ENCODE peak calls at places on chromosomes 4 and X, in seven cellular contexts. E is mucosa of descending colon, G is tibial nerve, U is body of pancreas, L is A673, D is cardiac fibroblast, K is lung. C is an unnamed sample.

GRCh38 chr4:48692897-48693296 is 87.2 kb downstream of the FRYL start:
- DNase-seq in E (no peak), G (no peak), U (no peak), L (no peak), D (no peak), K (no peak), C (no peak)

GRCh38 chr4:96916731-96917130 is 1076.8 kb downstream of the PDHA2 start:
- DNase-seq in E (no peak), G (no peak), U (no peak), L (no peak), D (no peak), K (no peak), C (no peak)

GRCh38 chr4:146442801-146443200 is 78.9 kb downstream of the SLC10A7 start:
- DNase-seq in E (no peak), G (no peak), U (no peak), L (peak), D (peak), K (no peak), C (no peak)

GRCh38 chrX:153974003-153974725 is 1.6 kb downstream of the TMEM187 start:
- DNase-seq in E (peak), G (no peak), U (peak), L (no peak), D (no peak), K (no peak), C (no peak)

GRCh38 chr4:41072021-41072777 is 142.1 kb downstream of the APBB2 start:
- DNase-seq in E (no peak), G (no peak), U (no peak), L (no peak), D (no peak), K (no peak), C (no peak)

GRCh38 chrX:154458954-154459829 is 1.1 kb downstream of the PLXNA3 start:
- DNase-seq in E (peak), G (no peak), U (no peak), L (peak), D (no peak), K (no peak), C (no peak)

GRCh38 chrX:48999030-48999429 is 3.0 kb downstream of the GRIPAP1 start:
- DNase-seq in E (no peak), G (no peak), U (no peak), L (no peak), D (no peak), K (no peak), C (no peak)

GRCh38 chr4:40264995-40265909 is 68.4 kb downstream of the RHOH start:
- DNase-seq in E (peak), G (no peak), U (peak), L (peak), D (peak), K (no peak), C (no peak)

GRCh38 chr4:101285985-101286384 is 61.3 kb downstream of the PPP3CA start:
- DNase-seq in E (no peak), G (no peak), U (no peak), L (no peak), D (no peak), K (no peak), C (no peak)

GRCh38 chr4:184387351-184387750 is 87.0 kb downstream of the IRF2 start:
- DNase-seq in E (no peak), G (no peak), U (no peak), L (no peak), D (no peak), K (no peak), C (no peak)

GRCh38 chrX:68945081-68945602 is 116.3 kb downstream of the EFNB1 start:
- DNase-seq in E (no peak), G (no peak), U (no peak), L (no peak), D (no peak), K (peak), C (no peak)

GRCh38 chrX:53125506-53125905 is 31.6 kb downstream of the KANTR start:
- DNase-seq in E (no peak), G (no peak), U (no peak), L (no peak), D (no peak), K (no peak), C (no peak)

GRCh38 chr4:1237981-1238675 is 10.8 kb downstream of the CTBP1 start:
- DNase-seq in E (peak), G (no peak), U (no peak), L (no peak), D (no peak), K (no peak), C (no peak)

GRCh38 chr4:171203425-171203824 is 609.8 kb upstream of the GALNTL6 start:
- DNase-seq in E (no peak), G (no peak), U (peak), L (peak), D (no peak), K (no peak), C (no peak)

GRCh38 chrX:37846141-37846540 is 1.2 kb downstream of the DYNLT3 start:
- DNase-seq in E (no peak), G (no peak), U (no peak), L (no peak), D (no peak), K (no peak), C (no peak)

GRCh38 chr4:121138014-121138413 is 26.1 kb downstream of the TNIP3 start:
- DNase-seq in E (no peak), G (no peak), U (no peak), L (no peak), D (no peak), K (no peak), C (no peak)

DNA sequence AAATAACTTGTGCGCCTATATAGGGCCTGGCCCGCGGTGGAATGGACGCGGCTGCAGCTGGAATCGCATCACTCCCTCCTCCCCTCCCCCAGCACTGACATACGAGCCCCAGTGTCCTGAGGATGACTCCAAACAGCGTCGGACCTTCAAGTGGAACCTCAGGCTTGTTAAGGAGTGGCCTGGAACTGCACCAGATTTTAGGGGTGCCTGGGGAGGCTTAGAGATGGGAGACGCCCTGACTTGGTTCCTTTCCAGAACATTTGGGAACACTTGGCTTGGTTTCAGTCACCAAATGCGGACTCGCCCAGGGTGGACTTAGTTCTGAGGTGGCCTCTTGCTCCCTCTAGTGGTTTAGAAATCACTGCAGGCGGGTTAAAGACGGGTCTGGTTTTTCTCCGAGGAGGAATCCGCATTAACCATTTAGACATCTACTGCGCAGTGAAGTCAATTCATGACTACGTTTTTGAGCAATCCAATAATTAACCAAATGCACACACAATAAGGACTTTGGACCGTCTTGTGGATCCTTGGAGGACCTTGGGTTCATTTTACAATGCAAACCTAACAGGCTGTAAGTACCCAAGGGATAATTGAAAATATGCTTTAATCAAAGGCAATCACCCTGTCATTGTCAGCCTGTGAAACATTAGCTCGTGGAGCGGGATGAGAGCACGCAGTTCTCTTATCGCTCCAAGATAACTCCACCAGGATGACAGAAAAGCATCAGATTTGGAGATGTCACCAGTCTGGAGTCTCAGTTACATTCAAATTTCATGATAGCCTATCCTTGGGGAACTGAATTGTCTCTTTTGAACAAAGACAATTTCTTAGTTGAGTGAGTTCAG is 11.2 kb upstream of the PDGFRA start:
- DNase-seq in E (peak), G (peak), U (peak), L (peak), D (peak), K (peak), C (no peak)
- TF ChIP-seq CTCF in E (peak), G (peak), U (peak), L (peak), D (peak), K (peak), C (peak)

GRCh38 chrX:107506596-107507031 is 57.2 kb downstream of the FRMPD3 start:
- DNase-seq in E (no peak), G (no peak), U (no peak), L (no peak), D (no peak), K (no peak), C (no peak)
- H3K4me3 ChIP-seq in E (no peak), G (no peak), U (no peak), L (no peak), D (no peak), K (no peak), C (no peak)

GRCh38 chrX:28638775-28639174 is 51.5 kb downstream of the IL1RAPL1 start:
- DNase-seq in E (no peak), G (no peak), U (no peak), L (no peak), D (no peak), K (no peak), C (no peak)

GRCh38 chrX:28639502-28639901 is 52.3 kb downstream of the IL1RAPL1 start:
- DNase-seq in E (no peak), G (no peak), U (no peak), L (no peak), D (no peak), K (no peak), C (peak)
- TF ChIP-seq CTCF in E (no peak), G (no peak), U (no peak), L (no peak), D (no peak), K (no peak), C (no peak)

GRCh38 chr4:110628321-110629213 is 5.7 kb upstream of the PITX2 start:
- DNase-seq in E (no peak), G (no peak), U (no peak), L (no peak), D (no peak), K (no peak), C (no peak)
- H3K4me3 ChIP-seq in E (no peak), G (no peak), U (no peak), L (no peak), D (no peak), K (no peak), C (no peak)

GRCh38 chrX:74295102-74295501 is 8.9 kb upstream of the ZCCHC13 start:
- DNase-seq in E (no peak), G (no peak), U (no peak), L (no peak), D (no peak), K (no peak), C (no peak)

GRCh38 chrX:74286950-74287349 is 17.0 kb upstream of the ZCCHC13 start:
- DNase-seq in E (no peak), G (no peak), U (no peak), L (no peak), D (peak), K (no peak), C (no peak)

GRCh38 chrX:74291577-74291963 is 12.4 kb upstream of the ZCCHC13 start:
- DNase-seq in E (no peak), G (no peak), U (no peak), L (no peak), D (no peak), K (no peak), C (no peak)

GRCh38 chrX:74293343-74293946 is 10.5 kb upstream of the ZCCHC13 start:
- DNase-seq in E (peak), G (peak), U (peak), L (peak), D (peak), K (peak), C (no peak)

DNA sequence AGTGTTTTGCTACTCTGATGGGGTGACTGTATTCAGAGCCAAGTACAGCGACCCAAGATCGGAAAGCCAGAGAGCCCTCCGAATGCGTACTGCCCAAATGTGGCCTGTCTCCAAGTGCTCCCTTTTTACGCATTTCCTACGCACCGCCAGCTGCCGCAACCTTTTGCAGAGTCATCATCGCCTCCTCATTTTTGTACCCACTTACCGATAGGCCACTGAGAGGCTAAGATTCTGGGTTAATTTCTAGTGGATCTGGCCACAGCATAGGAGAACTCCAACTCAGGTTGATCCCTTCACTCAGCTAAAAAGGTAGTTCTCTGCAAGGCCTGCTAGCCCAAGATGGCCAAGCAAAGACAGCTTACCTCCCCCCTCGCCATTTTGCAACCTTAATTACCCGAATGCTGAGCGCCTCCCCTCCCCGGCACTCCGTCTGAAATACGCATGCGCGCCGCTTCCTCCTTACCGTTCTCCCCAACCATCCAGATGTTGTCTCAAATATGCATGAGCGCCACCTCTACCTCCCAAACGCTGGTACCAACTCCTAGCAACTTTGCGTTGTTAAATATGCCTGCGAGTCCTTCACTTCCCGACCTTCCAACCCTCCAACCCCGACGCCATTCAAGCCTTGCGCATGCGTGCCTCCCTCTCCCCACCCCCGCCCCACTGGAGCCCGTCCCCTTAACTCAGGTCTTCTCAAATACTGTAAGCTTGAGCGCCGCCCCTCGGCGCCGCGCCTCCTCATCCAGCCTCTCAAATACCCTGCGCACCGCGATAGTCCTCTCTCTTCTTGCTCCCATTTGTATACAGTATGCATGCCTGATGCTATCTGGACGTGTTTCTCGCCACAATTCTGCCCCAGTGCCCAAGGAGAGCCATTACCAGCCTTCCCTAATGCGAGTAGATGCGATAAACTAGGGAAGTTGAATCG is 11.8 kb upstream of the ZCCHC13 start:
- DNase-seq in E (peak), G (peak), U (peak), L (peak), D (peak), K (peak), C (peak)
- TF ChIP-seq CTCF in E (no peak), G (no peak), U (no peak), L (peak), D (no peak), K (no peak), C (no peak)

GRCh38 chr4:168765726-168766125 is 244.3 kb downstream of the CBR4 start:
- DNase-seq in E (peak), G (no peak), U (no peak), L (no peak), D (peak), K (no peak), C (no peak)

GRCh38 chr4:168769416-168769815 is 240.6 kb downstream of the CBR4 start:
- DNase-seq in E (no peak), G (no peak), U (no peak), L (no peak), D (peak), K (no peak), C (no peak)

GRCh38 chr4:168769857-168770256 is 240.2 kb downstream of the CBR4 start:
- DNase-seq in E (no peak), G (no peak), U (no peak), L (no peak), D (no peak), K (no peak), C (no peak)

GRCh38 chr4:168766537-168767316 is 243.3 kb downstream of the CBR4 start:
- DNase-seq in E (peak), G (no peak), U (no peak), L (no peak), D (peak), K (no peak), C (no peak)

GRCh38 chr4:168765322-168765721 is 244.7 kb downstream of the CBR4 start:
- DNase-seq in E (no peak), G (no peak), U (no peak), L (no peak), D (no peak), K (no peak), C (no peak)
- H3K4me3 ChIP-seq in E (no peak), G (no peak), U (no peak), L (no peak), D (no peak), K (no peak), C (no peak)

C was measured in epithelial cell of proximal tubule.